ENCODE peak calls at places on chromosomes 1 and 21, in four cellular contexts. N is colonic mucosa; K is psoas muscle; J is CD4-positive, alpha-beta T cell. I is an unnamed sample.

GRCh38 chr1:33147997-33148314 is 33.9 kb downstream of the TRIM62 start:
- DNase-seq in N (no peak), K (no peak), J (no peak), I (peak; percentile 24)

GRCh38 chr1:35345439-35345981 is 77.0 kb downstream of the ZMYM4 start:
- DNase-seq in N (no peak), K (no peak), J (no peak), I (no peak)

GRCh38 chr1:40301066-40301465 is 16.0 kb downstream of the COL9A2 start:
- DNase-seq in N (no peak), K (no peak), J (no peak), I (no peak)

GRCh38 chr1:177632923-177633322 is 336.9 kb downstream of the SEC16B start:
- DNase-seq in N (no peak), K (no peak), J (no peak), I (no peak)

GRCh38 chr1:18299441-18300338 is 181.0 kb upstream of the KLHDC7A start:
- DNase-seq in N (no peak), K (no peak), J (no peak), I (peak; percentile 24)

GRCh38 chr1:62727656-62728396 is 39.6 kb upstream of the DOCK7 start:
- DNase-seq in N (no peak), K (no peak), J (no peak), I (no peak)

GRCh38 chr1:224769987-224770693 is 154.0 kb downstream of the CNIH3 start:
- DNase-seq in N (no peak), K (no peak), J (no peak), I (no peak)

GRCh38 chr1:151165281-151165737 is 393 bp downstream of the LYSMD1 start:
- DNase-seq in N (peak; percentile 53), K (peak; percentile 79), J (no peak), I (peak; percentile 12)

GRCh38 chr1:217528271-217528670 is 102.6 kb downstream of the GPATCH2 start:
- DNase-seq in N (no peak), K (no peak), J (no peak), I (no peak)

GRCh38 chr1:60129916-60130315 is 56.3 kb upstream of the C1orf87 start:
- DNase-seq in N (no peak), K (no peak), J (no peak), I (no peak)

GRCh38 chr1:196372896-196373536 is 235.2 kb downstream of the KCNT2 start:
- DNase-seq in N (no peak), K (no peak), J (no peak), I (no peak)

GRCh38 chr1:171988243-171988642 is 146.9 kb downstream of the DNM3 start:
- DNase-seq in N (no peak), K (no peak), J (no peak), I (no peak)

GRCh38 chr1:203304919-203305808 is at the start of gene BTG2:
- DNase-seq in N (peak; percentile 95), K (peak; percentile 97), J (peak; percentile 90), I (peak; percentile 87)

GRCh38 chr1:38789498-38790169 is 69.9 kb downstream of the RRAGC start:
- DNase-seq in N (no peak), K (no peak), J (no peak), I (peak; percentile 27)

GRCh38 chr1:181632960-181633359 is 149.6 kb downstream of the CACNA1E start:
- DNase-seq in N (no peak), K (no peak), J (no peak), I (no peak)

GRCh38 chr1:223700942-223701637 is 11.2 kb upstream of the CAPN2 start:
- DNase-seq in N (no peak), K (no peak), J (no peak), I (peak; percentile 86)

GRCh38 chr1:50060279-50060678 is 36.5 kb upstream of the AGBL4 start:
- DNase-seq in N (no peak), K (no peak), J (no peak), I (peak; percentile 67)

GRCh38 chr1:11342677-11343076 is 69.7 kb downstream of the UBIAD1 start:
- DNase-seq in N (no peak), K (no peak), J (no peak), I (no peak)

GRCh38 chr1:221350091-221350490 is 391.8 kb downstream of the DUSP10 start:
- DNase-seq in N (no peak), K (no peak), J (no peak), I (no peak)

GRCh38 chr1:45246760-45247159 is 40.4 kb upstream of the ZSWIM5 start:
- DNase-seq in N (no peak), K (no peak), J (no peak), I (no peak)

GRCh38 chr1:234531181-234532132 is 52.5 kb upstream of the TARBP1 start:
- DNase-seq in N (no peak), K (peak; percentile 81), J (no peak), I (no peak)

GRCh38 chr1:148333875-148334338 is 149.2 kb downstream of the PPIAL4G start:
- DNase-seq in N (peak; percentile 41), K (no peak), J (no peak), I (peak; percentile 9)

GRCh38 chr1:114063544-114063943 is 84.3 kb downstream of the OLFML3 start:
- DNase-seq in N (no peak), K (no peak), J (no peak), I (no peak)

GRCh38 chr1:89941110-89941770 is 53.7 kb upstream of the ZNF326 start:
- DNase-seq in N (no peak), K (no peak), J (no peak), I (no peak)

GRCh38 chr1:228370439-228370940 is 36.1 kb downstream of the TRIM11 start:
- DNase-seq in N (no peak), K (peak; percentile 58), J (no peak), I (no peak)

GRCh38 chr1:1432566-1432950 is 2.9 kb upstream of the VWA1 start:
- DNase-seq in N (no peak), K (no peak), J (no peak), I (no peak)

GRCh38 chr1:82517586-82517985 is 716.9 kb downstream of the ADGRL2 start:
- DNase-seq in N (peak; percentile 17), K (no peak), J (no peak), I (no peak)

GRCh38 chr1:91764471-91765115 is 121.4 kb downstream of the TGFBR3 start:
- DNase-seq in N (no peak), K (no peak), J (no peak), I (no peak)
- TF ChIP-seq CTCF in N (no peak), K (no peak), J (no peak), I (no peak)

GRCh38 chr1:208238710-208239517 is 5.3 kb downstream of the PLXNA2 start:
- DNase-seq in N (peak; percentile 44), K (no peak), J (no peak), I (peak; percentile 52)

GRCh38 chr1:208235356-208235982 is 8.7 kb downstream of the PLXNA2 start:
- DNase-seq in N (no peak), K (no peak), J (no peak), I (no peak)

GRCh38 chr1:208239518-208240381 is 4.4 kb downstream of the PLXNA2 start:
- DNase-seq in N (peak; percentile 84), K (no peak), J (no peak), I (peak; percentile 33)

GRCh38 chr1:208235983-208236761 is 8.0 kb downstream of the PLXNA2 start:
- DNase-seq in N (peak; percentile 79), K (peak; percentile 79), J (no peak), I (peak; percentile 34)

DNA sequence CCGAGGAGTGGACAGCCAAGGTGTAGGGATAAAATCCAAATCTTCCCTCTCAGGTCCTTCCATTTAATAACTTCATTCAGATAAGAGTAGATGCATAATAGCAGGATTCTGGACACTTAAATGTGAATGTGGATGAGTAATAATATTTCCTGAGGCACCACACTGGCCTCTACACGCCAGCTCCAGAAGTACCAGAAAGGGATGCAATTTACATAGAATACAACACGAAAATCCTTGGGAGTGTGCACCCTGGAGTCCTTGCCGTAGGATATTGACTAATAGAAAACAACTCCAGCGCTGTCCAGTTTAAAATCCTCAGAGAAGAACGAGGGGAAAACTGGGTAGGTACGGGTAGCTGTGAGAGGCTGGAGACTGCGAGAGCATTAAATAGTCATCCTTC is 6.9 kb downstream of the PLXNA2 start:
- DNase-seq in N (no peak), K (no peak), J (no peak), I (no peak)
- TF ChIP-seq CTCF in N (no peak), K (no peak), J (no peak), I (no peak)

GRCh38 chr1:207396360-207396759 is 57.8 kb upstream of the CR2 start:
- DNase-seq in N (no peak), K (no peak), J (no peak), I (no peak)

GRCh38 chr1:207398986-207399385 is 55.1 kb upstream of the CR2 start:
- DNase-seq in N (no peak), K (no peak), J (no peak), I (no peak)

GRCh38 chr1:207393610-207394009 is 60.5 kb upstream of the CR2 start:
- DNase-seq in N (no peak), K (no peak), J (no peak), I (peak; percentile 83)

GRCh38 chr1:207401578-207401977 is 52.5 kb upstream of the CR2 start:
- DNase-seq in N (no peak), K (no peak), J (no peak), I (no peak)

DNA sequence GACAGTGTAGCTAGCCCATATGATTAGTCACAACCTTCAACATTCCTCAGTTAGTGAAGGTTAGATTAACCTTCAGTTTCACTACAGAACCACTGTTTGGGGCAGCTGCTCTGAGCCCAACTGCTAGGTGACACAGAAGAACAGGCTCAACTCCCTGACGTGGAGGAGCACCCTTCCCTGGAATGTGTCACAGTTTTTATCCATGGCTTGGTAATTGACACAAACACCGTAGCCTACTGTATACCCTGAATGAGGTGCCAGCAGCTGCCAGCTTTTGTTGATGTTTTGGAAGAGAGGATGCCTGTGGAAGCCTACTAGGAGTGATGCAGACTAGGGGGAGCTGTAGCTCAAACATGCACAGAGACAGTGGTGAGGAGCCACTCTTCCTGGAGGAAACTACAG is 56.6 kb upstream of the CR2 start:
- DNase-seq in N (no peak), K (no peak), J (no peak), I (no peak)
- TF ChIP-seq CTCF in N (no peak), K (no peak), J (no peak), I (no peak)

GRCh38 chr1:238690415-238690814 is 696.0 kb upstream of the CHRM3 start:
- DNase-seq in N (no peak), K (no peak), J (no peak), I (no peak)
- TF ChIP-seq CTCF in N (no peak), K (no peak), J (no peak), I (no peak)

DNA sequence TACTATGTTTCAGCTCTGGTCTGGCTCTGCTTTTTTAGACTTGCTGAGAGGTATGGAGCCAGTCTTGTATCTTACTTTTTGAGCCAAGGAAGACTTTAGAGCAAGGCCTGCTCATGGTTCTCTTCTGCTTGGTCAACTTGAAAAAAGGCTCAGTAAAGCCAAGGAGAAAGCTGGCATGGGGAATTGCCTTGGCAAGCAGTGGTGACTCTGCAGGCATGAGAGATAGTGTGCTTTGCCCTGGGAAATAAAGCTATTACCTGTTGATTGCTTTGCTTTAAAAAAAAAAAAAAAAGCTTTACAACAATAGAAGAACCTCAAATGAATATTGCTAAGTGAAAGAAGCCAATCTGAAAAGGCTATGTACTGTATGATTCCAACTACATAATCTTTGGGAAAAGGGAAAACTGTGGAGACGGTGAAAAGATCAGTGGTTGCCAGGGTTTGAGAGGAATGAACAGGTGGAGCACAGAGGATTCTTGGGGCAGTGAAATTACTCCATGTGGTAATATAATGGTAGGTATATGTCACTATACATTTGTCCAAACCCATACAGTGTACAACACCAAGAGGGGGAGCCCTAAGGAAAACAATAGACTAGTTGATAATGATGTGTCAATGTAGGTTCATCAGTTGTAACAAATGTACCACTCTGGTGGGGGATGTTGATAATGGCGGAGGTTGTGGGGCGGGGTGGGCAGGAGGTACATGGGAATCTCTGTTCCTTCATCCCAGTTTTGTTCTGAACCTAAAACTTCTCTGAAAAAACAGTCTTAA is 87.6 kb downstream of the HMCN1 start:
- DNase-seq in N (no peak), K (no peak), J (no peak), I (no peak)
- TF ChIP-seq CTCF in N (no peak), K (no peak), J (no peak), I (no peak)

GRCh38 chr21:31731112-31731801 is 661 bp downstream of the SCAF4 start:
- DNase-seq in N (peak; percentile 78), K (peak; percentile 70), J (peak; percentile 52), I (peak; percentile 8)
- TF ChIP-seq CTCF in N (no peak), K (peak; percentile 9), J (no peak), I (no peak)

I was measured in Calu3.